ENCODE peak calls at places on chromosomes 7 and 10, in nine cellular contexts. I is HepG2, N is A549, X is K562, B is GM12878, G is SK-N-SH, V is HCT116, C is endothelial cell of umbilical vein, T is H1. H is an unnamed sample.

GRCh38 chr7:138328215-138328614 is 131.8 kb upstream of the TRIM24 start:
- DNase-seq in N (no peak), G (no peak), T (no peak), I (peak), B (no peak), C (no peak), X (no peak), V (no peak), H (no peak)

GRCh38 chr10:35506741-35507140 is 98.4 kb upstream of the GJD4 start:
- DNase-seq in V (no peak), G (no peak), C (no peak), N (no peak), T (no peak), I (no peak), X (no peak), B (no peak), H (no peak)

GRCh38 chr10:73950569-73950968 is 39.6 kb downstream of the PLAU start:
- DNase-seq in C (no peak), B (no peak), G (peak), V (no peak), T (peak), I (no peak), X (no peak), N (no peak), H (no peak)

GRCh38 chr7:21425290-21425689 is 2.6 kb upstream of the SP4 start:
- DNase-seq in T (no peak), I (no peak), N (no peak), V (no peak), G (no peak), B (no peak), X (no peak), C (no peak), H (no peak)

GRCh38 chr7:73683916-73684693 is 708 bp downstream of the BUD23 start:
- DNase-seq in I (no peak), N (no peak), X (peak), C (peak), V (no peak), B (no peak), T (no peak), G (no peak), H (no peak)

GRCh38 chr10:24465124-24465874 is 256.4 kb downstream of the KIAA1217 start:
- DNase-seq in C (no peak), T (no peak), G (no peak), I (no peak), N (no peak), V (no peak), B (no peak), X (no peak), H (no peak)

GRCh38 chr10:33263453-33263852 is 71.0 kb downstream of the NRP1 start:
- DNase-seq in N (no peak), G (no peak), C (peak), B (no peak), T (no peak), X (no peak), I (no peak), V (no peak), H (no peak)

GRCh38 chr7:121294448-121294992 is 34.3 kb upstream of the WNT16 start:
- DNase-seq in G (no peak), T (no peak), C (no peak), N (no peak), B (no peak), I (no peak), V (no peak), X (no peak), H (no peak)

GRCh38 chr7:102991077-102991539 is 78.3 kb downstream of the LRRC17 start:
- DNase-seq in G (no peak), B (no peak), V (no peak), N (peak), I (no peak), C (no peak), X (no peak), T (no peak), H (peak)

GRCh38 chr7:65798111-65799075 is 74.5 kb upstream of the VKORC1L1 start:
- DNase-seq in X (no peak), T (no peak), V (no peak), G (no peak), B (peak), N (no peak), C (peak), I (no peak), H (peak)

GRCh38 chr7:21844742-21845141 is 101.0 kb downstream of the CDCA7L start:
- DNase-seq in X (no peak), V (no peak), N (no peak), C (no peak), I (no peak), G (no peak), B (no peak), T (no peak), H (no peak)

GRCh38 chr7:80644054-80644453 is 5.6 kb downstream of the CD36 start:
- DNase-seq in C (no peak), N (no peak), X (no peak), V (no peak), B (no peak), T (no peak), G (no peak), I (no peak), H (no peak)

GRCh38 chr7:80640841-80641240 is 2.4 kb downstream of the CD36 start:
- DNase-seq in T (no peak), X (no peak), B (no peak), N (no peak), C (no peak), V (no peak), G (no peak), I (no peak), H (no peak)

GRCh38 chr7:80643336-80643925 is 5.0 kb downstream of the CD36 start:
- DNase-seq in G (no peak), X (no peak), C (no peak), V (no peak), N (no peak), T (no peak), I (no peak), B (no peak), H (peak)

GRCh38 chr7:80641548-80641947 is 3.1 kb downstream of the CD36 start:
- DNase-seq in G (no peak), B (no peak), N (no peak), C (no peak), X (no peak), I (no peak), V (no peak), T (no peak), H (no peak)

DNA sequence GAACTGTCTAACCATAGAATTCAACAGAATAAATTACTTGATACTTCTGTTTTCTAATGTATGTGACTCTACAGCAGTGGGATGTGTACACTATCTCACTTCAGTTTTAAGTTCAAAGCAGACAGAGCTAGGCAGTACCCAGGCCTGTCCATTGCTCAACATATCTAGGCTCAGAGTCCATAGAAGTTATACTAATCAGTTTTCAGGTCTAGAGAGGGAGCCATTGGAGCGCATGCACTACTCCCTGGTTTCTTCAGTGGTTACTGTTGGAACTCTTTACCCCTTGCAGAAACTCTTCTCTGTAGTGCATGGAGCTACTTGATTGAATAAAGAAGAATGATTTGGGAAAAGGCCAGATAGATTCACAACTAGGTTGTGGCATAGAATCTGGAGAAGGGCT is 4.4 kb downstream of the CD36 start:
- DNase-seq in T (no peak), I (peak), N (no peak), B (no peak), V (no peak), C (no peak), X (no peak), G (no peak), H (peak)
- TF ChIP-seq CTCF in T (no peak), I (peak), N (no peak), B (no peak), V (no peak), C (no peak), X (no peak), G (no peak), H (no peak)

GRCh38 chr10:49631975-49632374 is 18.1 kb downstream of the CHAT start:
- DNase-seq in N (no peak), I (no peak), B (no peak), G (no peak), C (no peak), T (no peak), V (no peak), X (no peak), H (no peak)

GRCh38 chr10:49632406-49633317 is 18.8 kb downstream of the CHAT start:
- DNase-seq in X (no peak), I (no peak), V (peak), G (no peak), C (no peak), T (no peak), B (no peak), N (no peak), H (no peak)

GRCh38 chr10:49629286-49629915 is 15.6 kb downstream of the CHAT start:
- DNase-seq in T (no peak), B (no peak), G (peak), X (no peak), V (no peak), I (no peak), N (no peak), C (no peak), H (no peak)

GRCh38 chr10:49634053-49634660 is 20.3 kb downstream of the CHAT start:
- DNase-seq in C (no peak), G (no peak), T (no peak), X (no peak), I (no peak), N (no peak), V (no peak), B (no peak), H (no peak)

DNA sequence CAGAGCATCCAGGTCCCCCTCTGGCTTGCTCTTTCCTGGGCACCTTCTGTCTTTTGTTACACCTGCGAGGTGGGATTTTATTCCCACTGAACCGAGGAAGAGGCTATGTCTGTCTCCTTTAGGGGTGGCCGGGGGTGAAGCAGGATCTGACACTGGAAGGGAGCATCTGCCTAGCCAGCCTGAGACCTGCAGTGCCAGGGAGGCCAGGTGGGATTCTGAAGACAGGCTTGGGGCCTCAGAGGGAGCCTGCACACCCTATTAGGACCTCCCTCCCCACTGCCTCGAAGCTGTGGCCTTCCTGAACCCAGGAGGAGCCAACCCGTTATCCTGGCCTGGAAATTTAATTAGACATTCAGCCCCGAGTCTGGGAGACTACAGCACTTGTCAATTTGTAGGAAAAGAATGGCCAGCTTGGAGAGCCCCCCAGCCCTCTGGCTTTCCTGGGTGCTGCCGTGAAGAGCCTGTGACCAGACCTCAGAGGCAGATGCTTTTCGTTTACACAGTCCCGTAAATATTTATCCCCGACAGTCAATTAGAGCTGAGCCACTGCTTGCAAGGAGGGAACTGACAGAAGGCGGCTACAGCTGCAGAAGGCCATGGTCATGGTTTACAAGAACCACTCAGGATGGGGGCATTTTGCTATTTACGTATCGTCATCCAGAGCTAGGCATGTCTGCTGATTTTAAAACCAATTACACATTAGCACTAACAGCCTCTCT is 19.6 kb downstream of the CHAT start:
- DNase-seq in T (no peak), C (no peak), X (no peak), B (no peak), V (no peak), N (no peak), I (no peak), G (peak), H (no peak)
- TF ChIP-seq MAX in T (no peak), C (no peak), X (no peak), B (no peak), V (no peak), N (no peak), I (no peak), G (no peak), H (no peak)

GRCh38 chr10:119302172-119302571 is 94.8 kb downstream of the GRK5 start:
- DNase-seq in X (no peak), B (no peak), C (no peak), G (no peak), N (no peak), I (no peak), T (no peak), V (no peak), H (no peak)

GRCh38 chr10:119304541-119304940 is 97.2 kb downstream of the GRK5 start:
- DNase-seq in I (no peak), B (no peak), X (no peak), C (no peak), V (no peak), T (no peak), G (no peak), N (no peak), H (no peak)

GRCh38 chr10:119305860-119306513 is 98.6 kb downstream of the GRK5 start:
- DNase-seq in G (no peak), B (peak), V (peak), X (peak), I (no peak), N (peak), T (no peak), C (peak), H (peak)

GRCh38 chr10:119302591-119303253 is 95.4 kb downstream of the GRK5 start:
- DNase-seq in C (no peak), N (no peak), T (no peak), X (no peak), V (no peak), B (no peak), G (no peak), I (peak), H (no peak)

DNA sequence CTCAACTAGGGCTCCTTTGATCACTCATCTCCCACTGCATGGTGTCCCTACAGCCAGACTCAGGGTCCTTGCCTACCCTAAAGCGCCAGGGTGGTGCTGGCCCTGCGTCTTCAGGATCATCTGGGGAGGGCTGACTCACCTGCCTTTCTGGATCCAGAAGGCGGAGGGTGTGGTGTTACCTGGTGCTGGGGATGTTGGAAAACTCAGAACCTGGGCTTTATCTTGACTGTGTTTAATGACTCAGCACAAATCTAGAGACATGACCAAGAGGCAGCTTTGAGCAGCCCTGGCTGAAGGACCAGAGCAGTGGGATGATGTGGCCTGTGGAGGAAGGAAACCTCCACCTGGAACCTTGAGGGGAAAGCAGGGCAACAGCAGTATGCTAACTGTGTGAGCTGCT is 96.5 kb downstream of the GRK5 start:
- DNase-seq in G (no peak), X (peak), T (no peak), B (no peak), I (no peak), N (peak), V (no peak), C (no peak), H (no peak)
- H3K4me3 ChIP-seq in G (no peak), X (no peak), T (no peak), B (no peak), I (no peak), N (no peak), V (no peak), C (no peak), H (no peak)

GRCh38 chr7:42071372-42072261 is 165.4 kb downstream of the GLI3 start:
- DNase-seq in I (no peak), G (no peak), C (no peak), N (no peak), V (no peak), B (no peak), T (no peak), X (no peak), H (peak)
- TF ChIP-seq CTCF in I (no peak), G (peak), C (no peak), N (no peak), V (no peak), B (no peak), T (peak), X (no peak), H (no peak)

DNA sequence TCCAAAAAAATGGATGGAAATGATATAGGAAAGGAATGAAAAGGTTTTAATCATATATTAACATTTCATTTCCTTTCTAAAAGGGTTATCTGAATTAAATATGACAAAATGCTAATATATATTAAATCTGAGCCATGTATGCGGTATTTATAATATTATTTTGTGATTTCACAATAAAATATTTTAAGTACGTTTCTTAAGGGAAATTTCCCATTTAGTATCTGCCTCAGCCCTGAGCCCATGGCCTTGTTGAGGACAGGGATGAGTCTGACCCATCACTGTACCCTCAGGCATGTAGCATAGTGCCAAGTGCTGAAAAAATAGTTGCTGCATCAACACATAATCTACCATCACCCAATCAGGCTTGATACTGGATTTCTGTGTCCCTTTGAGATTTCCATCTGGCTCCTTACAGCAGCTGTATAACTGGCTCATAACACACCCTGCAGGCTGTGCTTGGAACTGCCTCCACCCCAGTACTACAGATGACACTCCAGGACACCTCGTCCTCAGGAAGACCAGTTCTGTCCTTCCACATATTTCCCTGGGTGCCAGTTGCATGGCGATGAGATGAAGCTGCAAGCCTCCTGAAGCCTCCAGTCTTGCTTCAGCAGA is 59.4 kb upstream of the ASAH2 start:
- DNase-seq in X (peak), N (peak), T (peak), G (peak), C (no peak), V (peak), I (peak), B (no peak), H (peak)
- TF ChIP-seq MAX in X (no peak), N (no peak), T (no peak), G (no peak), C (no peak), V (no peak), I (no peak), B (no peak), H (no peak)

DNA sequence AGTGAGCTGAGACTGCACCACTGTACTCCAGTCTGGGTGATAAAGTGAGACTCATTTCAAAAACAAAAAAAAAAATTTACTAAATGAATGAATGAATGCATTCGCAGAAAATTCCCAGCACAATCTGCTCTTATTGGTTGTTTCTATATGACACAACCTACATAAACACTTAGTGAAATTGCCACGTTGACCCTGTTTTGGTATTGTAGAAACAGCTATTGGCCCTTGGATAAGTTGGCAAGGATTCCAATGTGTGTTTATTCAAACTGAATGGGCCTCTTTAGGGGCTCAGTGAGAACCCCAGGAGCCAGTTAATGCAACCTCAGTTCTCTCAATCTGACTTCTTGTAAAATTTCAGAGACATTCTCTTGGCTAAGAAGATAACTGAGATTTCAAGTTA is 66.0 kb downstream of the HHEX start:
- DNase-seq in T (no peak), I (no peak), N (no peak), X (no peak), C (peak), B (no peak), V (no peak), G (no peak), H (no peak)
- H3K4me3 ChIP-seq in T (no peak), I (peak), N (no peak), X (no peak), C (peak), B (no peak), V (no peak), G (no peak), H (no peak)

GRCh38 chr10:14815681-14816080 is 22.2 kb downstream of the CDNF start:
- DNase-seq in N (no peak), I (no peak), X (no peak), V (no peak), B (no peak), G (no peak), C (no peak), T (no peak), H (no peak)

GRCh38 chr10:14806318-14806717 is 31.5 kb downstream of the CDNF start:
- DNase-seq in T (no peak), X (no peak), N (no peak), G (no peak), C (no peak), V (no peak), B (no peak), I (no peak), H (no peak)

GRCh38 chr10:14812271-14812670 is 25.6 kb downstream of the CDNF start:
- DNase-seq in B (no peak), N (peak), C (no peak), I (peak), X (peak), T (no peak), G (no peak), V (no peak), H (peak)

GRCh38 chr10:14810969-14811953 is 26.6 kb downstream of the CDNF start:
- DNase-seq in B (no peak), N (no peak), X (no peak), G (no peak), C (no peak), I (no peak), T (no peak), V (no peak), H (no peak)
- TF ChIP-seq CTCF in B (no peak), N (no peak), X (no peak), G (no peak), C (no peak), I (no peak), T (no peak), V (no peak), H (no peak)